ENCODE peak calls at places on chromosome 20, in four cellular contexts. R is endothelial cell of umbilical vein, U is uterus, J is body of pancreas. B is an unnamed sample.

GRCh38 chr20:16719421-16719820 is 10.4 kb upstream of the SNRPB2 start:
- DNase-seq in U (no peak), R (no peak), J (no peak), B (no peak)

GRCh38 chr20:58669287-58670006 is 18.4 kb downstream of the STX16 start:
- DNase-seq in U (no peak), J (no peak), R (no peak), B (no peak)

GRCh38 chr20:38857703-38858102 is 52.2 kb downstream of the PPP1R16B start:
- DNase-seq in R (no peak), U (no peak), J (no peak), B (no peak)

GRCh38 chr20:15036938-15037337 is 699.5 kb upstream of the FLRT3 start:
- DNase-seq in J (no peak), R (no peak), U (no peak), B (no peak)

GRCh38 chr20:16446246-16446645 is 127.0 kb downstream of the KIF16B start:
- DNase-seq in U (no peak), J (no peak), R (no peak), B (no peak)

GRCh38 chr20:44460795-44461141 is 14.9 kb upstream of the TTPAL start:
- DNase-seq in J (no peak), U (no peak), R (peak; percentile 16), B (no peak)

GRCh38 chr20:50802289-50802688 is 7.4 kb downstream of the BCAS4 start:
- DNase-seq in J (no peak), R (no peak), U (no peak), B (no peak)

GRCh38 chr20:20303320-20303719 is 64.6 kb upstream of the INSM1 start:
- DNase-seq in R (no peak), J (no peak), U (no peak), B (no peak)

GRCh38 chr20:36384022-36384619 is 78.0 kb downstream of the DLGAP4 start:
- DNase-seq in U (no peak), J (peak; percentile 10), R (peak; percentile 42), B (peak; percentile 36)

GRCh38 chr20:62062661-62063600 is 2.8 kb downstream of the TAF4 start:
- DNase-seq in U (no peak), J (no peak), R (no peak), B (peak; percentile 15)

GRCh38 chr20:17571153-17571527 is 1.3 kb downstream of the DSTN start:
- DNase-seq in U (no peak), R (peak; percentile 48), J (no peak), B (no peak)

GRCh38 chr20:35490736-35491181 is 35.4 kb downstream of the CEP250 start:
- DNase-seq in R (no peak), J (peak; percentile 13), U (no peak), B (no peak)

GRCh38 chr20:17536944-17537444 is 5.8 kb upstream of the BFSP1 start:
- DNase-seq in J (peak; percentile 84), U (peak; percentile 73), R (peak; percentile 86), B (peak; percentile 69)

GRCh38 chr20:59087829-59088433 is 45.3 kb upstream of the PRELID3B start:
- DNase-seq in J (peak; percentile 87), U (peak; percentile 60), R (peak; percentile 57), B (peak; percentile 89)

GRCh38 chr20:32168184-32168910 is 39.2 kb downstream of the PLAGL2 start:
- DNase-seq in J (no peak), U (no peak), R (peak; percentile 30), B (peak; percentile 27)

GRCh38 chr20:58587467-58587866 is 63.6 kb upstream of the STX16 start:
- DNase-seq in U (no peak), R (no peak), J (no peak), B (no peak)

GRCh38 chr20:63915471-63915870 is 20.5 kb downstream of the DNAJC5 start:
- DNase-seq in J (peak; percentile 83), U (no peak), R (no peak), B (peak; percentile 69)

GRCh38 chr20:58613061-58613854 is 37.8 kb upstream of the STX16 start:
- DNase-seq in J (no peak), U (no peak), R (no peak), B (no peak)

GRCh38 chr20:44019638-44020335 is 105.1 kb downstream of the TOX2 start:
- DNase-seq in U (no peak), J (no peak), R (peak; percentile 33), B (no peak)

GRCh38 chr20:51021067-51022025 is 1.6 kb downstream of the KCNG1 start:
- DNase-seq in J (no peak), R (no peak), U (no peak), B (no peak)

GRCh38 chr20:61589055-61589385 is 337.0 kb downstream of the CDH4 start:
- DNase-seq in J (no peak), R (no peak), U (no peak), B (no peak)

GRCh38 chr20:2753456-2754040 is 46.9 kb downstream of the CPXM1 start:
- DNase-seq in U (no peak), J (no peak), R (no peak), B (no peak)

GRCh38 chr20:19495905-19496703 is 262.0 kb upstream of the RIN2 start:
- DNase-seq in U (no peak), J (no peak), R (no peak), B (no peak)

GRCh38 chr20:60691966-60692615 is 560.0 kb upstream of the CDH4 start:
- DNase-seq in R (no peak), U (no peak), J (no peak), B (no peak)

GRCh38 chr20:3168079-3168828 is 5.1 kb downstream of the LZTS3 start:
- DNase-seq in U (no peak), R (no peak), J (peak; percentile 86), B (no peak)

GRCh38 chr20:49394264-49394663 is 88.2 kb downstream of the KCNB1 start:
- DNase-seq in J (peak; percentile 10), R (no peak), U (peak; percentile 52), B (no peak)

GRCh38 chr20:57703013-57703412 is 6.8 kb downstream of the PMEPA1 start:
- DNase-seq in U (no peak), R (no peak), J (no peak), B (no peak)

GRCh38 chr20:53921443-53921973 is 148.9 kb downstream of the BCAS1 start:
- DNase-seq in R (no peak), U (no peak), J (no peak), B (no peak)

GRCh38 chr20:9220874-9221547 is 152.1 kb downstream of the PLCB4 start:
- DNase-seq in J (no peak), U (no peak), R (no peak), B (no peak)

GRCh38 chr20:23357767-23358562 is 4.0 kb upstream of the GZF1 start:
- DNase-seq in J (peak; percentile 100), R (peak; percentile 100), U (peak; percentile 100), B (peak; percentile 100)
- TF ChIP-seq POLR2A in J (peak; percentile 89), R (peak; percentile 87), U (peak; percentile 75), B (peak; percentile 95)

DNA sequence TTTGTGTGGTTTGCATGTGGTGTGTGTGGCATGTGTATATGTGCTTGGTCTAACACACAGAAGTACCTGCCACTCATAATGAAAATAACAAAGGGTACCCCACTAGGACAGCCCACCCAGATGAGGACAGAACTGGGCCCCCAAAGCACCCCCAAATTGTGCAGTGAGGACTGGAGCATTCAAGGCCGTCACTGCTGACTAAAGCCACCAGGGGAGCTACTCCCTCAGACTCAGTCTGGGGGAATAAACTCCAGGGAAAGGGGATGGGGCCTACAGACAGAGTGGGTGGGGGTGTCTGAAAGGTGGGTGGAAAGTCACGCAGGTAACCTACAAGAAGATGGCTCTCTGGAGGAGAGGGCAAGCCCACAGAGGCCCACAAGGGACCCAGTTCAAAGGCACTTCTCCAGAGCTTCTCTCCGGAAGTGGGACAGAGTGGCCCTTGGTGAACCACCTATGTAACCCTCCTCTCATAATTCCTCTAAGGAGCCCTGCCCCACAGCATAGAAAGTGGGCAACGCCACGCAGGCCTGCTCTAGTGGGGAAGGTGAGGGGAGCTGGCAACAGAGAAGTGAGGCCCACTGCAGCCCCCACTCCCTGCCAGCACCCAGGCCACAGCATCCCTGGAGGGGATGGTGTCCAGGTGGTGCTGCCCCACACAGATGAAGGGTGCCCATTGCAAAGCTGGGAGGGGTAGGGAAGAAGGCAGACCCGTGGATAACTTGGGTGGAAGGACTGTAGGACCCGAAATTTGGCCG is 122.8 kb upstream of the MAFB start:
- DNase-seq in U (no peak), R (no peak), J (no peak), B (no peak)
- TF ChIP-seq CTCF in U (no peak), R (no peak), J (no peak), B (no peak)

GRCh38 chr20:46820682-46821081 is 74.0 kb upstream of the EYA2 start:
- DNase-seq in U (no peak), J (no peak), R (no peak), B (no peak)
- TF ChIP-seq POLR2A in U (no peak), J (no peak), R (no peak), B (no peak)

DNA sequence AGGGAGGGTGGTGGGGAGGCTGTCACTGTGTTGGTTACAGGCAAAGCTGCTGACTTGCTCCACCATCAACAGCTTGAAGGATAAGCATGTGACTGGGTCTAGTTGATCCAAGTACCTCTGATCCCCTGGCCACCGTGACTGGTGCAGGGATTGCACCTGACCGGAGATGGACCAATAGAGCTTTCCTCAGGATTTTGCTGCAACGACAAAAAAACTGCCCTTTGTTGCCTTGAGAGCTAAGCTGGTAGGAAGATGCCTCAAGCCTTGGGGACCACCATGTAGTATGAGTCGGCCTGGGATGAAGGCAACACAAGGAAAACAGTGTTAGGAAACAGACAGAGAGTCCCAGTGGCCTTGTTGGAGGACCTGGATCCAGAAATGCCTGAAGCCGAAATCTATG is 1.8 kb downstream of the OCSTAMP start:
- DNase-seq in J (no peak), R (no peak), U (no peak), B (no peak)
- TF ChIP-seq CTCF in J (no peak), R (no peak), U (no peak), B (no peak)

GRCh38 chr20:7996898-7997297 is 22.7 kb downstream of the TMX4 start:
- DNase-seq in U (no peak), R (no peak), J (no peak), B (no peak)
- TF ChIP-seq POLR2A in U (no peak), R (no peak), J (no peak), B (no peak)

GRCh38 chr20:1334761-1335160 is 5.8 kb upstream of the SDCBP2 start:
- DNase-seq in R (no peak), U (no peak), J (no peak), B (no peak)
- TF ChIP-seq CTCF in R (no peak), U (no peak), J (no peak), B (no peak)

B was measured in adrenal gland.